ENCODE peak calls at places on chromosomes 3 and 15, in five cellular contexts. One of them, this sample, is unnamed.

GRCh38 chr15:35618260-35619188 is 72.6 kb upstream of the DPH6 start:
- DNase-seq in AG09309: peak; percentile 11
- DNase-seq in foreskin fibroblast: no peak
- DNase-seq in AG04450: no peak
- DNase-seq in GM12865: no peak
- DNase-seq in this sample: no peak

GRCh38 chr3:119627461-119627860 is 29.8 kb downstream of the PLA1A start:
- DNase-seq in foreskin fibroblast: no peak
- DNase-seq in GM12865: peak; percentile 66
- DNase-seq in AG09309: no peak
- DNase-seq in AG04450: no peak
- DNase-seq in this sample: no peak

GRCh38 chr3:132549890-132550578 is 47.0 kb upstream of the ACKR4 start:
- DNase-seq in GM12865: peak; percentile 24
- DNase-seq in AG09309: peak; percentile 39
- DNase-seq in foreskin fibroblast: peak; percentile 59
- DNase-seq in AG04450: no peak
- DNase-seq in this sample: peak; percentile 72

GRCh38 chr3:185460719-185461350 is 38.0 kb downstream of the TMEM41A start:
- DNase-seq in AG09309: no peak
- DNase-seq in foreskin fibroblast: peak; percentile 10
- DNase-seq in GM12865: peak; percentile 15
- DNase-seq in AG04450: no peak
- DNase-seq in this sample: peak; percentile 47

GRCh38 chr3:147388395-147389264 is 17.7 kb downstream of the ZIC4 start:
- DNase-seq in foreskin fibroblast: no peak
- DNase-seq in AG09309: no peak
- DNase-seq in AG04450: no peak
- DNase-seq in GM12865: no peak
- DNase-seq in this sample: no peak

GRCh38 chr3:183745300-183746098 is 47.9 kb downstream of the YEATS2 start:
- DNase-seq in AG09309: no peak
- DNase-seq in foreskin fibroblast: no peak
- DNase-seq in GM12865: no peak
- DNase-seq in AG04450: no peak
- DNase-seq in this sample: no peak

GRCh38 chr15:53974813-53975212 is 3.4 kb upstream of the UNC13C start:
- DNase-seq in foreskin fibroblast: no peak
- DNase-seq in AG09309: no peak
- DNase-seq in AG04450: no peak
- DNase-seq in GM12865: peak; percentile 13
- DNase-seq in this sample: no peak

GRCh38 chr15:79832358-79832757 is 64.5 kb downstream of the MTHFS start:
- DNase-seq in foreskin fibroblast: no peak
- DNase-seq in GM12865: no peak
- DNase-seq in AG09309: no peak
- DNase-seq in AG04450: no peak
- DNase-seq in this sample: no peak

GRCh38 chr3:59480486-59480995 is 430.7 kb upstream of the CFAP20DC start:
- DNase-seq in AG09309: peak; percentile 23
- DNase-seq in foreskin fibroblast: peak; percentile 46
- DNase-seq in GM12865: peak; percentile 91
- DNase-seq in AG04450: peak; percentile 58
- DNase-seq in this sample: peak; percentile 75

GRCh38 chr15:85778107-85778776 is 16.5 kb downstream of the KLHL25 start:
- DNase-seq in AG04450: no peak
- DNase-seq in GM12865: no peak
- DNase-seq in AG09309: no peak
- DNase-seq in foreskin fibroblast: no peak
- DNase-seq in this sample: no peak

GRCh38 chr15:31442203-31443090 is 115.8 kb downstream of the KLF13 start:
- DNase-seq in GM12865: peak; percentile 57
- DNase-seq in foreskin fibroblast: peak; percentile 80
- DNase-seq in AG04450: peak; percentile 78
- DNase-seq in AG09309: peak; percentile 85
- DNase-seq in this sample: peak; percentile 93

GRCh38 chr3:120469440-120470415 is 18.9 kb upstream of the FSTL1 start:
- DNase-seq in AG04450: no peak
- DNase-seq in foreskin fibroblast: peak; percentile 19
- DNase-seq in GM12865: no peak
- DNase-seq in AG09309: no peak
- DNase-seq in this sample: peak; percentile 95

GRCh38 chr3:27943106-27943505 is 221.0 kb upstream of the EOMES start:
- DNase-seq in foreskin fibroblast: no peak
- DNase-seq in AG04450: no peak
- DNase-seq in GM12865: peak; percentile 28
- DNase-seq in AG09309: no peak
- DNase-seq in this sample: peak; percentile 23

GRCh38 chr15:68834356-68834755 is 13.7 kb upstream of the ANP32A start:
- DNase-seq in AG04450: no peak
- DNase-seq in foreskin fibroblast: no peak
- DNase-seq in GM12865: no peak
- DNase-seq in AG09309: no peak
- DNase-seq in this sample: no peak

GRCh38 chr15:97875025-97875512 is 85.4 kb upstream of the ARRDC4 start:
- DNase-seq in AG04450: no peak
- DNase-seq in AG09309: no peak
- DNase-seq in foreskin fibroblast: no peak
- DNase-seq in GM12865: no peak
- DNase-seq in this sample: no peak

GRCh38 chr15:31552482-31553099 is 226.0 kb downstream of the KLF13 start:
- DNase-seq in AG09309: no peak
- DNase-seq in GM12865: no peak
- DNase-seq in foreskin fibroblast: no peak
- DNase-seq in AG04450: no peak
- DNase-seq in this sample: no peak

DNA sequence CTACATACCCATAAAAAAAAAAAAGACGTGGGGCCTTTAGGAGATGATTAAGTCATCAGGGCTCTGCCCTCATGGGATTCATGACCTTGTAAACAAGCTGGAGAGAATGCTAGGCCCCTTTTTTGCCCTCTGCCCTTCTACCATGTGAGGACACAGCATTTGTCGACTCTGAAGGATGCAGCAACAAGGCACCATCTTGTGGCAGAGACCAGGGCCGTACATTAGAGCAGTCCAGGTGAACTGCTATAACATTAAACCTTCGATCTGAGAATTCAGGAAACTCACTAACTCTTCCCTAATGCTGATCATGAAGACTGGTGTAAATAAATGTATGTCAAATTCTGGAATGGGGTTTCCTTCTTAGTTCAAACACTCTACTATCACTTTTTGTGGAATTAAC is 30.7 kb upstream of the SIAH2 start:
- DNase-seq in AG04450: no peak
- DNase-seq in AG09309: no peak
- DNase-seq in GM12865: no peak
- DNase-seq in foreskin fibroblast: no peak
- DNase-seq in this sample: no peak
- TF ChIP-seq CTCF in AG04450: no peak
- TF ChIP-seq CTCF in AG09309: no peak
- TF ChIP-seq CTCF in GM12865: no peak
- TF ChIP-seq CTCF in foreskin fibroblast: no peak
- TF ChIP-seq CTCF in this sample: peak; percentile 3

GRCh38 chr15:59294961-59295741 is 77.5 kb downstream of the MYO1E start:
- DNase-seq in foreskin fibroblast: peak; percentile 89
- DNase-seq in AG04450: peak; percentile 68
- DNase-seq in AG09309: peak; percentile 83
- DNase-seq in GM12865: no peak
- DNase-seq in this sample: peak; percentile 83

GRCh38 chr15:59295742-59296090 is 77.0 kb downstream of the MYO1E start:
- DNase-seq in GM12865: no peak
- DNase-seq in foreskin fibroblast: no peak
- DNase-seq in AG09309: no peak
- DNase-seq in AG04450: no peak
- DNase-seq in this sample: no peak

GRCh38 chr15:59298255-59298856 is 74.3 kb downstream of the MYO1E start:
- DNase-seq in AG09309: no peak
- DNase-seq in foreskin fibroblast: no peak
- DNase-seq in GM12865: peak; percentile 94
- DNase-seq in AG04450: no peak
- DNase-seq in this sample: peak; percentile 99

GRCh38 chr15:59294574-59294960 is 78.1 kb downstream of the MYO1E start:
- DNase-seq in GM12865: no peak
- DNase-seq in AG04450: no peak
- DNase-seq in AG09309: peak; percentile 35
- DNase-seq in foreskin fibroblast: peak; percentile 37
- DNase-seq in this sample: no peak

GRCh38 chr15:59296181-59296617 is 76.5 kb downstream of the MYO1E start:
- DNase-seq in GM12865: no peak
- DNase-seq in foreskin fibroblast: peak; percentile 92
- DNase-seq in AG09309: peak; percentile 76
- DNase-seq in AG04450: peak; percentile 51
- DNase-seq in this sample: no peak
- H3K4me3 ChIP-seq in GM12865: no peak overlapping the region
- H3K4me3 ChIP-seq in foreskin fibroblast: no peak overlapping the region
- H3K4me3 ChIP-seq in AG09309: no peak overlapping the region
- H3K4me3 ChIP-seq in AG04450: no peak overlapping the region
- H3K4me3 ChIP-seq in this sample: no peak overlapping the region

DNA sequence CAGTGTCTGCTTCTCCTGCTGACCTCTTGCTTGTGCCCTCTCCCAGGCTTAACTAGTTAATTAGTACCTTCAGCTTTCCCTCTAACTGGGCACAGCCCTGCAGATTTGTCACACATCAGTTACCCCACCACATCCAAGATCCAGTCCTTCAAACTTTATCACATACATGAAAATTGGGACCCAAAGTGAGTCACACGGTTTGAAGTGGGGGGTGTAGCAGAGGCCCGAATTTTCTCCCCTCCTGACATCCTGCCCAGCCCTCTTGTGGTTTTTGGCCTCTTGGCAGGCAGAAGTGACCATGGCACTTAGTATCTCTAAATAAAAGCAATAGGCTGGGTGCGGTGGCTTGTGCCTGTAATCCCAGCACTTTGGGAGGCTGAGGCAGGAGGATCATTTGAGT is 3.9 kb downstream of the MAPKAPK3 start:
- DNase-seq in AG04450: no peak
- DNase-seq in foreskin fibroblast: no peak
- DNase-seq in AG09309: no peak
- DNase-seq in GM12865: no peak
- DNase-seq in this sample: no peak
- TF ChIP-seq CTCF in AG04450: no peak
- TF ChIP-seq CTCF in foreskin fibroblast: no peak
- TF ChIP-seq CTCF in AG09309: peak; percentile 5
- TF ChIP-seq CTCF in GM12865: no peak
- TF ChIP-seq CTCF in this sample: no peak

DNA sequence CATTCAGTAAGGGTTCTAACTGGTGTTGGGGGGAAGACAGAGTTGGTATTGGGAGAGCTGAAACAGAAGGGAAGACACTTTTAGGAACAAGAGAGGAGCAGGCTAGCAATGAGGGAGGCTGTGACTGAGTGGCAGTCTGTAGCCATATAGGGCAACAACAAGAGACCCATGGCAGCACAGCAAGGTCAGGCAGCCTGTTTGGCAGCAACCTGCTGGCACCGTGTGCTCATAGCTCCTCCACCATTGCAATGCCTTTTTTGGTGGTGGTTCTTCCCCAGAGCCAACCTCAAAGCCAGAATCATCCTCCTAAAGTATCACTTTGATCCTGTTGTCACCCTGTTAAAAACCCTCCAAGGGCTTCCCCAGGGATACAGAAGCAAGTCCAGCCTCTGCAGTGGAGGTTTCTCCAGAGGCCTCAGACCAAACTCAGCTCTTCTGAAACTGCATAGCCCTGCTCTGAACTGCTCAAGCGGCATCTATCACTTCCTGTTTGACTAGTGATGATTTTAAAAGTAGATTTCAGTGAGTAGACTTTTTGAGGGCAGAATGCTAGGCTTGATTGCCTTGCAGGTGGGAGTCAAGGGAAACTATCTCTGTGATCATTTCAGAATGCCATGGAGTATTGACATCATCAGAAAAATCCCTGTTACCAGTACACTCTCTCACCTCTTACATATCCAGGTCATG is 176.9 kb downstream of the STAC start:
- DNase-seq in AG09309: no peak
- DNase-seq in AG04450: no peak
- DNase-seq in GM12865: peak; percentile 28
- DNase-seq in foreskin fibroblast: no peak
- DNase-seq in this sample: no peak
- H3K4me3 ChIP-seq in AG09309: no peak overlapping the region
- H3K4me3 ChIP-seq in AG04450: no peak overlapping the region
- H3K4me3 ChIP-seq in GM12865: no peak overlapping the region
- H3K4me3 ChIP-seq in foreskin fibroblast: no peak overlapping the region
- H3K4me3 ChIP-seq in this sample: no peak overlapping the region

GRCh38 chr3:116963802-116964201 is 254.2 kb downstream of the TUSC7 start:
- DNase-seq in AG09309: no peak
- DNase-seq in foreskin fibroblast: no peak
- DNase-seq in GM12865: no peak
- DNase-seq in AG04450: no peak
- DNase-seq in this sample: peak; percentile 7

GRCh38 chr3:116958291-116958690 is 248.7 kb downstream of the TUSC7 start:
- DNase-seq in AG04450: no peak
- DNase-seq in foreskin fibroblast: no peak
- DNase-seq in AG09309: no peak
- DNase-seq in GM12865: no peak
- DNase-seq in this sample: no peak
- TF ChIP-seq CTCF in AG04450: no peak
- TF ChIP-seq CTCF in foreskin fibroblast: no peak
- TF ChIP-seq CTCF in AG09309: no peak
- TF ChIP-seq CTCF in GM12865: no peak
- TF ChIP-seq CTCF in this sample: no peak

GRCh38 chr3:137867611-137868010 is 103.5 kb downstream of the SOX14 start:
- DNase-seq in GM12865: no peak
- DNase-seq in AG04450: no peak
- DNase-seq in foreskin fibroblast: no peak
- DNase-seq in AG09309: no peak
- DNase-seq in this sample: no peak
- H3K4me3 ChIP-seq in GM12865: no peak overlapping the region
- H3K4me3 ChIP-seq in AG04450: no peak overlapping the region
- H3K4me3 ChIP-seq in foreskin fibroblast: no peak overlapping the region
- H3K4me3 ChIP-seq in AG09309: no peak overlapping the region
- H3K4me3 ChIP-seq in this sample: no peak overlapping the region

DNA sequence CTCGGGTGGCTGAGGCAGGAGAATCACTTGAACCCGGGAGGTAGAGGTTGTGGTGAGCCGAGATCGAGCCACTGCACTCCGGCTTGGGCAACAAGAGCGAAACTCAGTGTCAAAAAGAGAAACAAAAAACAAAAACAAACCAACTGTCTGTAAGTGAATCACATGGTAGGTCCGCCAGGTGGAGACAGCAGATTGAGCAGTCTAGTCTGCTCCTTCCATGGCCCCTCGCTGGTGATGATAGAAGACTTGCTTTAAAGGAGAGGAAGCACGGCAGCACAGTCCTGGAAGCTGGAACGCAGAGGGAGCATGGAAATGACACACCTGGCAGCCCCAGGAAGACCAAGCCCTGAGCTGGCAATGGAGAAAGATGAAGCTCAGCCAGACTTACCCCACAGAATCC is 31.4 kb upstream of the MGLL start:
- DNase-seq in foreskin fibroblast: no peak
- DNase-seq in AG04450: no peak
- DNase-seq in GM12865: peak; percentile 84
- DNase-seq in AG09309: no peak
- DNase-seq in this sample: no peak
- TF ChIP-seq CTCF in foreskin fibroblast: no peak
- TF ChIP-seq CTCF in AG04450: no peak
- TF ChIP-seq CTCF in GM12865: peak; percentile 47
- TF ChIP-seq CTCF in AG09309: no peak
- TF ChIP-seq CTCF in this sample: no peak